ENCODE peak calls at places on chromosomes 12 and 14, in six cellular contexts. U is CD8-positive, alpha-beta memory T cell; H is lung; M is left ventricle myocardium inferior; P is suprapubic skin; D is right lobe of liver. Q is an unnamed sample.

GRCh38 chr12:52082668-52082987 is 3.1 kb downstream of the SMIM41 start:
- DNase-seq in U (no peak), H (no peak), M (no peak), P (no peak), D (no peak), Q (no peak)

GRCh38 chr14:80974338-80975078 is 19.1 kb downstream of the TSHR start:
- DNase-seq in U (no peak), H (no peak), M (no peak), P (no peak), D (no peak), Q (no peak)

GRCh38 chr14:32345311-32345771 is 16.2 kb downstream of the AKAP6 start:
- DNase-seq in U (no peak), H (no peak), M (no peak), P (no peak), D (no peak), Q (no peak)

GRCh38 chr12:24996820-24997219 is 47.9 kb upstream of the BCAT1 start:
- DNase-seq in U (no peak), H (no peak), M (no peak), P (no peak), D (no peak), Q (no peak)

GRCh38 chr12:58504539-58504938 is 415.8 kb downstream of the LRIG3 start:
- DNase-seq in U (no peak), H (no peak), M (no peak), P (no peak), D (no peak), Q (no peak)

GRCh38 chr14:96739511-96739910 is 57.7 kb upstream of the VRK1 start:
- DNase-seq in U (no peak), H (no peak), M (no peak), P (no peak), D (no peak), Q (no peak)

GRCh38 chr14:92122351-92122677 is 545 bp downstream of the CPSF2 start:
- DNase-seq in U (no peak), H (no peak), M (no peak), P (no peak), D (no peak), Q (no peak)

GRCh38 chr12:94969424-94969823 is 34.1 kb downstream of the NDUFA12 start:
- DNase-seq in U (no peak), H (no peak), M (no peak), P (no peak), D (no peak), Q (no peak)

GRCh38 chr12:124395284-124395752 is 100.4 kb downstream of the RFLNA start:
- DNase-seq in U (no peak), H (no peak), M (no peak), P (no peak), D (no peak), Q (no peak)

GRCh38 chr14:71532349-71532748 is 399.9 kb upstream of the RGS6 start:
- DNase-seq in U (no peak), H (no peak), M (no peak), P (no peak), D (no peak), Q (no peak)

GRCh38 chr12:95956557-95957145 is 13.5 kb downstream of the AMDHD1 start:
- DNase-seq in U (no peak), H (no peak), M (no peak), P (no peak), D (no peak), Q (no peak)

GRCh38 chr12:58871557-58871956 is 48.7 kb downstream of the LRIG3 start:
- DNase-seq in U (no peak), H (no peak), M (no peak), P (no peak), D (no peak), Q (no peak)

GRCh38 chr14:80973918-80974317 is 18.5 kb downstream of the TSHR start:
- DNase-seq in U (no peak), H (no peak), M (no peak), P (no peak), D (no peak), Q (peak)

GRCh38 chr12:13173012-13173441 is 23.5 kb upstream of the EMP1 start:
- DNase-seq in U (no peak), H (peak), M (no peak), P (no peak), D (no peak), Q (peak)

DNA sequence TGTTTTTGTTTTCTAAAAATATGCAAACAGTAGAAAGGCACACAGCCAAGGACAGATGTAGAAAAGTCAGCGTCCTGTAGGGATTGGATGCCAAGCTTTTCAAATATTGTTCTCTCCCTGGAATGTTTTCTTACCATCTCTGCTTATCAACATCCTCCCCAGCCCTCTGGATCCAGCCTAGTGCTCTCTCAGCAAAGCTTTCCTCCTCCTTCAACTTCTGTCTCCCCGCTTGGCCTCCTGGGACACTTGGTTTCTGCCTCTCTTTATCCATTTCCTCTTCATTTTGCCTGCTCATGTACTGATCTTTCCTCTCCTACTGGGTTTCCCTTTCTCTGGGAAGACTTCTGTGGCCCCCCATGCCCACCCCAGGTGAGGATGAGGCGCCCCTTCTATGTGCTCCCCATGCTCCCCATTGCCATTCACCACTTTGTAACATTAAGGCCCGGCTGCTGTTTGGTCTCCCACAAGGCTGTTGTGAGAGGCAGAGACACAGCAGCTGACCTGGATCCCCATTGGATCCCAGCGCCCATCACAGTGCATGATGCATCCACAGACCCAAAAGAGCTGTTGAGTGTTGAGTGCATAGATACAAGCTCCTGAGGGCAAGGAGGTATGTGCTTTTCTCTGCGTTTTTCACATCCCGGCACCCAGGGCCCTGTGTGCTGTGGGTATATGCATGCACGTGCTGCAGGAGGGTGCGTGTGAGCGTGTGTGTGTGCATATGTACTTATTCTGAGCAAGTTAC is 38.2 kb downstream of the EVL start:
- DNase-seq in U (no peak), H (no peak), M (peak), P (peak), D (no peak), Q (no peak)
- H3K27ac ChIP-seq in U (no peak), H (no peak), M (peak), P (no peak), D (no peak), Q (peak)

GRCh38 chr14:55333785-55334485 is 62.7 kb downstream of the FBXO34 start:
- DNase-seq in U (no peak), H (no peak), M (no peak), P (no peak), D (no peak), Q (no peak)
- H3K27ac ChIP-seq in U (peak), H (no peak), M (no peak), P (no peak), D (no peak), Q (no peak)

GRCh38 chr14:89417469-89418225 is 614 bp upstream of the FOXN3 start:
- DNase-seq in U (peak), H (peak), M (peak), P (peak), D (peak), Q (peak)
- H3K27ac ChIP-seq in U (peak), H (peak), M (peak), P (peak), D (peak), Q (peak)

GRCh38 chr14:63656194-63656593 is 14.5 kb upstream of the WDR89 start:
- DNase-seq in U (no peak), H (no peak), M (no peak), P (no peak), D (no peak), Q (no peak)

GRCh38 chr14:63663428-63664142 is 21.9 kb upstream of the WDR89 start:
- DNase-seq in U (no peak), H (no peak), M (no peak), P (no peak), D (no peak), Q (no peak)

GRCh38 chr14:63664143-63664460 is 22.4 kb upstream of the WDR89 start:
- DNase-seq in U (no peak), H (no peak), M (no peak), P (no peak), D (no peak), Q (no peak)

GRCh38 chr14:63662776-63663175 is 21.1 kb upstream of the WDR89 start:
- DNase-seq in U (no peak), H (no peak), M (no peak), P (no peak), D (no peak), Q (no peak)

DNA sequence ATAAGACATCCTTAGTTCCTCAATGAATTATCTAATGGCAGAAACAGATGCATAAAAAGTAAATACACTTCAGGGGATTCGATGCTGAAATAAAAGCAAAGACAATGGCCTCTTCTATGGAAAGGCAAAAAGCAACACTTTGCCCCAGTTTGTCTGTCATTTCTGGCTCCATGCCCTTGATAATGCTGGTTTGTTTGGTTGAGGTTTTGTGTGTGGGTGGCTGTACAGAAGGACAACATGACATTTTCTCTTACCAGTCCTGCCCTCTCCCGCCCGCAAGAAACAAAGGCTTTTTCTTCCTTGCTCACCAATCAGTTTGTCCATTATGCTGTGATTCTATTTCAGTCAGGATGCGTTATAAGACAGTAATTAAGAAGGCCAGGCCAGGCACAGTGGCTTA is 18.1 kb upstream of the WDR89 start:
- DNase-seq in U (no peak), H (no peak), M (no peak), P (no peak), D (no peak), Q (no peak)
- H3K27ac ChIP-seq in U (no peak), H (no peak), M (no peak), P (no peak), D (no peak), Q (no peak)

GRCh38 chr12:30046376-30046775 is 262.6 kb upstream of the TMTC1 start:
- DNase-seq in U (no peak), H (no peak), M (no peak), P (no peak), D (no peak), Q (no peak)
- H3K27ac ChIP-seq in U (no peak), H (no peak), M (no peak), P (no peak), D (no peak), Q (no peak)

DNA sequence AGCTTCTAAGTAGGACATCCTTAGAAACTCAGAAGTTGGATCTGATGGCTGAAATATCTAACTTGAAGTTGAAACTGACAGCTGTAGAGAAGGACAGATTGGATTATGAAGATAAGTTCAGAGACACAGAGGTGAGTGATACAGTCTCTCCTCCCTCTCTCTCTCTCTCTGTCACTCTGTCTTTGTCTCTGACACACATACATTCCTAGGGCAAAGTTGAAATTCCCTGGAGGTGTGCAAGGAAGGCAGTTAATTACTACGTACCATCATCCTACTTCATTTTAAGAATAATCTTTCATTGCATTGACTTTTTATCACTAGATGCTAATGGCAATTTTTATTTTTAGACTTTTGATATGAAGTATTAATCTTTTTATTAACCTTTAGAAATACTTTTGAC is 46.2 kb upstream of the REP15 start:
- DNase-seq in U (no peak), H (no peak), M (no peak), P (no peak), D (no peak), Q (no peak)
- H3K27ac ChIP-seq in U (no peak), H (no peak), M (no peak), P (no peak), D (no peak), Q (no peak)

DNA sequence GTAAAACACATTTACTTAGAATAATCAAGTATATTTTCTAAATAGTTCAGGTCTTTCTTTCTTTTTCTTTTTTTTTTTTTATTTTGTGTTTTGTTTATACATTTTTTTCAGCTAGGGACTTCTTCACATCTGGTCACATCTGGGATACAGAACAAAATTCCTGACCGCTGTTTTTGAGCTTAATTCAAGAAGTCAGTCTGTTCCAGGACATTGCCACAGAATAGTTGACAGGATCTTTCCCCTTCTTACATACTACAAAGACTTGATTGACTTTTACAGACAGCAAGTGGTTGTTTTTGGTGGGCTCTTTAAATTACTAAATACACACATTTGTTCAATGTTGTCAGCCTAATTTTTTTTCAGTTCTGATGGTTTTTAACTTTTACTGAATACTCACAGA is 41.8 kb upstream of the DCN start:
- DNase-seq in U (no peak), H (no peak), M (no peak), P (no peak), D (no peak), Q (no peak)
- H3K27ac ChIP-seq in U (no peak), H (no peak), M (peak), P (peak), D (no peak), Q (no peak)

GRCh38 chr12:107778383-107779015 is 4.0 kb downstream of the ASCL4 start:
- DNase-seq in U (no peak), H (no peak), M (no peak), P (no peak), D (no peak), Q (no peak)

GRCh38 chr12:107783406-107784376 is 9.2 kb downstream of the ASCL4 start:
- DNase-seq in U (no peak), H (no peak), M (no peak), P (no peak), D (no peak), Q (no peak)

GRCh38 chr12:107782067-107782466 is 7.6 kb downstream of the ASCL4 start:
- DNase-seq in U (no peak), H (no peak), M (no peak), P (no peak), D (no peak), Q (no peak)

GRCh38 chr12:107779077-107779840 is 4.8 kb downstream of the ASCL4 start:
- DNase-seq in U (no peak), H (no peak), M (no peak), P (no peak), D (no peak), Q (no peak)

GRCh38 chr12:107780298-107780697 is 5.8 kb downstream of the ASCL4 start:
- DNase-seq in U (no peak), H (no peak), M (no peak), P (no peak), D (no peak), Q (no peak)
- H3K27ac ChIP-seq in U (no peak), H (no peak), M (peak), P (no peak), D (no peak), Q (no peak)

DNA sequence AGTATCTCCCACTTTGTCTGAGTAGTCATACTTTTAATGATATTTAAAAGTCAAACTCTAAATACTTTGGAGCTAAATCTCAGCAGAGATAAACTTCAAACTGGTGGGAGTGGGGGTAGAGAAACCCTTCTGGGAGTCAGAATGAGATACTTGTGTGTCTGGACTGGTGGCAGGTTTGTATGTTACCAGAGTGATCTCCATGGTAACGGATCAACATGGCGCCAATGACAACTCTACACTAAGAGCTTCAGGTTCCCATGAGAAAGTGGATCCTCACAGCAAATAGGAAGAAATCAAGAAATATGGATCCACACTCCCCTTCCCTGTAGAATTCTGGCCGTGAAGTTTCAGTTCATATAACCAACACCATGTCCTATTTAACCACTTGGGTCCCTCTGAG is 121.9 kb downstream of the ETV6 start:
- DNase-seq in U (no peak), H (no peak), M (no peak), P (no peak), D (no peak), Q (no peak)
- H3K27ac ChIP-seq in U (no peak), H (no peak), M (no peak), P (no peak), D (no peak), Q (no peak)